ENCODE peak calls at places on chromosomes 5 and 9, in seven cellular contexts. One of them, this sample, is unnamed.

GRCh38 chr5:61623401-61624069 is 291.5 kb downstream of the ZSWIM6 start:
- DNase-seq in C1 segment of cervical spinal cord: no peak
- DNase-seq in trophoblast cell: no peak
- DNase-seq in NCI-H524 treated with DMSO at 0.1 percent for 48 hours: no peak
- DNase-seq in MM.1S: no peak
- DNase-seq in mammary epithelial cell: no peak
- DNase-seq in stimulated activated CD4-positive, alpha-beta T cell treated with anti-CD3 and anti-CD28 coated beads, Interleukin-15, amount 100 ng/mL, for 24 hours: no peak
- DNase-seq in this sample: no peak

GRCh38 chr9:18658764-18659705 is 185.1 kb downstream of the ADAMTSL1 start:
- DNase-seq in stimulated activated CD4-positive, alpha-beta T cell treated with anti-CD3 and anti-CD28 coated beads, Interleukin-15, amount 100 ng/mL, for 24 hours: no peak
- DNase-seq in mammary epithelial cell: peak
- DNase-seq in C1 segment of cervical spinal cord: no peak
- DNase-seq in NCI-H524 treated with DMSO at 0.1 percent for 48 hours: no peak
- DNase-seq in trophoblast cell: peak
- DNase-seq in MM.1S: no peak
- DNase-seq in this sample: no peak

GRCh38 chr9:130921483-130921806 is 17.6 kb downstream of the FIBCD1 start:
- DNase-seq in MM.1S: no peak
- DNase-seq in mammary epithelial cell: no peak
- DNase-seq in trophoblast cell: no peak
- DNase-seq in C1 segment of cervical spinal cord: no peak
- DNase-seq in stimulated activated CD4-positive, alpha-beta T cell treated with anti-CD3 and anti-CD28 coated beads, Interleukin-15, amount 100 ng/mL, for 24 hours: no peak
- DNase-seq in NCI-H524 treated with DMSO at 0.1 percent for 48 hours: no peak
- DNase-seq in this sample: no peak

GRCh38 chr5:154198611-154199230 is 8.2 kb downstream of the GALNT10 start:
- DNase-seq in stimulated activated CD4-positive, alpha-beta T cell treated with anti-CD3 and anti-CD28 coated beads, Interleukin-15, amount 100 ng/mL, for 24 hours: no peak
- DNase-seq in MM.1S: no peak
- DNase-seq in mammary epithelial cell: peak
- DNase-seq in C1 segment of cervical spinal cord: no peak
- DNase-seq in NCI-H524 treated with DMSO at 0.1 percent for 48 hours: no peak
- DNase-seq in trophoblast cell: peak
- DNase-seq in this sample: no peak

GRCh38 chr5:56343988-56344387 is 110.9 kb upstream of the ANKRD55 start:
- DNase-seq in C1 segment of cervical spinal cord: no peak
- DNase-seq in trophoblast cell: no peak
- DNase-seq in NCI-H524 treated with DMSO at 0.1 percent for 48 hours: no peak
- DNase-seq in mammary epithelial cell: no peak
- DNase-seq in MM.1S: no peak
- DNase-seq in stimulated activated CD4-positive, alpha-beta T cell treated with anti-CD3 and anti-CD28 coated beads, Interleukin-15, amount 100 ng/mL, for 24 hours: no peak
- DNase-seq in this sample: no peak

GRCh38 chr5:37831821-37832524 is 7.9 kb downstream of the GDNF start:
- DNase-seq in MM.1S: no peak
- DNase-seq in trophoblast cell: peak
- DNase-seq in stimulated activated CD4-positive, alpha-beta T cell treated with anti-CD3 and anti-CD28 coated beads, Interleukin-15, amount 100 ng/mL, for 24 hours: no peak
- DNase-seq in NCI-H524 treated with DMSO at 0.1 percent for 48 hours: no peak
- DNase-seq in mammary epithelial cell: peak
- DNase-seq in C1 segment of cervical spinal cord: no peak
- DNase-seq in this sample: no peak

GRCh38 chr5:55402199-55402598 is 94.4 kb downstream of the MTREX start:
- DNase-seq in NCI-H524 treated with DMSO at 0.1 percent for 48 hours: no peak
- DNase-seq in MM.1S: no peak
- DNase-seq in mammary epithelial cell: no peak
- DNase-seq in C1 segment of cervical spinal cord: no peak
- DNase-seq in trophoblast cell: peak
- DNase-seq in stimulated activated CD4-positive, alpha-beta T cell treated with anti-CD3 and anti-CD28 coated beads, Interleukin-15, amount 100 ng/mL, for 24 hours: no peak
- DNase-seq in this sample: no peak

GRCh38 chr5:178231736-178232123 is 872 bp downstream of the PHYKPL start:
- DNase-seq in trophoblast cell: no peak
- DNase-seq in C1 segment of cervical spinal cord: no peak
- DNase-seq in stimulated activated CD4-positive, alpha-beta T cell treated with anti-CD3 and anti-CD28 coated beads, Interleukin-15, amount 100 ng/mL, for 24 hours: peak
- DNase-seq in MM.1S: no peak
- DNase-seq in NCI-H524 treated with DMSO at 0.1 percent for 48 hours: no peak
- DNase-seq in mammary epithelial cell: no peak
- DNase-seq in this sample: no peak

GRCh38 chr9:129081388-129081889 is 528 bp downstream of the DOLPP1 start:
- DNase-seq in NCI-H524 treated with DMSO at 0.1 percent for 48 hours: no peak
- DNase-seq in trophoblast cell: no peak
- DNase-seq in MM.1S: peak
- DNase-seq in C1 segment of cervical spinal cord: no peak
- DNase-seq in stimulated activated CD4-positive, alpha-beta T cell treated with anti-CD3 and anti-CD28 coated beads, Interleukin-15, amount 100 ng/mL, for 24 hours: peak
- DNase-seq in mammary epithelial cell: no peak
- DNase-seq in this sample: no peak

GRCh38 chr5:2011481-2012411 is 129.0 kb upstream of the IRX4 start:
- DNase-seq in mammary epithelial cell: no peak
- DNase-seq in stimulated activated CD4-positive, alpha-beta T cell treated with anti-CD3 and anti-CD28 coated beads, Interleukin-15, amount 100 ng/mL, for 24 hours: no peak
- DNase-seq in MM.1S: no peak
- DNase-seq in C1 segment of cervical spinal cord: no peak
- DNase-seq in NCI-H524 treated with DMSO at 0.1 percent for 48 hours: no peak
- DNase-seq in trophoblast cell: no peak
- DNase-seq in this sample: no peak

GRCh38 chr9:129549684-129550083 is 71.2 kb downstream of the C9orf50 start:
- DNase-seq in stimulated activated CD4-positive, alpha-beta T cell treated with anti-CD3 and anti-CD28 coated beads, Interleukin-15, amount 100 ng/mL, for 24 hours: no peak
- DNase-seq in C1 segment of cervical spinal cord: peak
- DNase-seq in mammary epithelial cell: no peak
- DNase-seq in NCI-H524 treated with DMSO at 0.1 percent for 48 hours: no peak
- DNase-seq in trophoblast cell: no peak
- DNase-seq in MM.1S: no peak
- DNase-seq in this sample: no peak

GRCh38 chr9:130474131-130474530 is 29.4 kb downstream of the ASS1 start:
- DNase-seq in trophoblast cell: no peak
- DNase-seq in MM.1S: no peak
- DNase-seq in mammary epithelial cell: no peak
- DNase-seq in stimulated activated CD4-positive, alpha-beta T cell treated with anti-CD3 and anti-CD28 coated beads, Interleukin-15, amount 100 ng/mL, for 24 hours: no peak
- DNase-seq in NCI-H524 treated with DMSO at 0.1 percent for 48 hours: no peak
- DNase-seq in C1 segment of cervical spinal cord: no peak
- DNase-seq in this sample: no peak

GRCh38 chr5:176733586-176734262 is 76.6 kb upstream of the UNC5A start:
- DNase-seq in trophoblast cell: no peak
- DNase-seq in C1 segment of cervical spinal cord: no peak
- DNase-seq in MM.1S: no peak
- DNase-seq in NCI-H524 treated with DMSO at 0.1 percent for 48 hours: no peak
- DNase-seq in mammary epithelial cell: no peak
- DNase-seq in stimulated activated CD4-positive, alpha-beta T cell treated with anti-CD3 and anti-CD28 coated beads, Interleukin-15, amount 100 ng/mL, for 24 hours: no peak
- DNase-seq in this sample: no peak

GRCh38 chr5:88883059-88883565 is at the start of gene MEF2C:
- DNase-seq in trophoblast cell: peak
- DNase-seq in stimulated activated CD4-positive, alpha-beta T cell treated with anti-CD3 and anti-CD28 coated beads, Interleukin-15, amount 100 ng/mL, for 24 hours: peak
- DNase-seq in C1 segment of cervical spinal cord: peak
- DNase-seq in NCI-H524 treated with DMSO at 0.1 percent for 48 hours: peak
- DNase-seq in MM.1S: peak
- DNase-seq in mammary epithelial cell: peak
- DNase-seq in this sample: peak

GRCh38 chr9:104606202-104606601 is 775 bp upstream of the OR13C2 start:
- DNase-seq in MM.1S: no peak
- DNase-seq in mammary epithelial cell: no peak
- DNase-seq in trophoblast cell: no peak
- DNase-seq in C1 segment of cervical spinal cord: no peak
- DNase-seq in NCI-H524 treated with DMSO at 0.1 percent for 48 hours: no peak
- DNase-seq in stimulated activated CD4-positive, alpha-beta T cell treated with anti-CD3 and anti-CD28 coated beads, Interleukin-15, amount 100 ng/mL, for 24 hours: no peak
- DNase-seq in this sample: no peak

GRCh38 chr5:134101686-134102439 is 12.6 kb upstream of the TCF7 start:
- DNase-seq in C1 segment of cervical spinal cord: peak
- DNase-seq in MM.1S: peak
- DNase-seq in trophoblast cell: peak
- DNase-seq in mammary epithelial cell: no peak
- DNase-seq in NCI-H524 treated with DMSO at 0.1 percent for 48 hours: no peak
- DNase-seq in stimulated activated CD4-positive, alpha-beta T cell treated with anti-CD3 and anti-CD28 coated beads, Interleukin-15, amount 100 ng/mL, for 24 hours: peak
- DNase-seq in this sample: peak

GRCh38 chr9:18173923-18174322 is 300.0 kb upstream of the ADAMTSL1 start:
- DNase-seq in mammary epithelial cell: no peak
- DNase-seq in C1 segment of cervical spinal cord: no peak
- DNase-seq in stimulated activated CD4-positive, alpha-beta T cell treated with anti-CD3 and anti-CD28 coated beads, Interleukin-15, amount 100 ng/mL, for 24 hours: no peak
- DNase-seq in MM.1S: no peak
- DNase-seq in trophoblast cell: no peak
- DNase-seq in NCI-H524 treated with DMSO at 0.1 percent for 48 hours: no peak
- DNase-seq in this sample: no peak

GRCh38 chr9:6272229-6272597 is 56.0 kb upstream of the TPD52L3 start:
- DNase-seq in stimulated activated CD4-positive, alpha-beta T cell treated with anti-CD3 and anti-CD28 coated beads, Interleukin-15, amount 100 ng/mL, for 24 hours: no peak
- DNase-seq in trophoblast cell: no peak
- DNase-seq in MM.1S: no peak
- DNase-seq in NCI-H524 treated with DMSO at 0.1 percent for 48 hours: no peak
- DNase-seq in mammary epithelial cell: peak
- DNase-seq in C1 segment of cervical spinal cord: no peak
- DNase-seq in this sample: peak

GRCh38 chr9:124428751-124429529 is 13.7 kb upstream of the PSMB7 start:
- DNase-seq in NCI-H524 treated with DMSO at 0.1 percent for 48 hours: no peak
- DNase-seq in trophoblast cell: no peak
- DNase-seq in C1 segment of cervical spinal cord: no peak
- DNase-seq in mammary epithelial cell: no peak
- DNase-seq in stimulated activated CD4-positive, alpha-beta T cell treated with anti-CD3 and anti-CD28 coated beads, Interleukin-15, amount 100 ng/mL, for 24 hours: no peak
- DNase-seq in MM.1S: no peak
- DNase-seq in this sample: no peak

GRCh38 chr5:1479581-1480188 is 34.4 kb upstream of the SLC6A3 start:
- DNase-seq in trophoblast cell: peak
- DNase-seq in C1 segment of cervical spinal cord: no peak
- DNase-seq in stimulated activated CD4-positive, alpha-beta T cell treated with anti-CD3 and anti-CD28 coated beads, Interleukin-15, amount 100 ng/mL, for 24 hours: peak
- DNase-seq in mammary epithelial cell: no peak
- DNase-seq in MM.1S: no peak
- DNase-seq in NCI-H524 treated with DMSO at 0.1 percent for 48 hours: no peak
- DNase-seq in this sample: no peak

GRCh38 chr5:120388016-120388781 is 75.9 kb upstream of the PRR16 start:
- DNase-seq in C1 segment of cervical spinal cord: no peak
- DNase-seq in NCI-H524 treated with DMSO at 0.1 percent for 48 hours: no peak
- DNase-seq in MM.1S: peak
- DNase-seq in stimulated activated CD4-positive, alpha-beta T cell treated with anti-CD3 and anti-CD28 coated beads, Interleukin-15, amount 100 ng/mL, for 24 hours: no peak
- DNase-seq in mammary epithelial cell: peak
- DNase-seq in trophoblast cell: peak
- DNase-seq in this sample: no peak

GRCh38 chr5:124880903-124881302 is 134.5 kb upstream of the ZNF608 start:
- DNase-seq in mammary epithelial cell: no peak
- DNase-seq in trophoblast cell: no peak
- DNase-seq in NCI-H524 treated with DMSO at 0.1 percent for 48 hours: no peak
- DNase-seq in C1 segment of cervical spinal cord: no peak
- DNase-seq in stimulated activated CD4-positive, alpha-beta T cell treated with anti-CD3 and anti-CD28 coated beads, Interleukin-15, amount 100 ng/mL, for 24 hours: no peak
- DNase-seq in MM.1S: no peak
- DNase-seq in this sample: no peak

GRCh38 chr9:131743501-131743900 is 3.6 kb upstream of the RAPGEF1 start:
- DNase-seq in trophoblast cell: peak
- DNase-seq in stimulated activated CD4-positive, alpha-beta T cell treated with anti-CD3 and anti-CD28 coated beads, Interleukin-15, amount 100 ng/mL, for 24 hours: no peak
- DNase-seq in mammary epithelial cell: no peak
- DNase-seq in C1 segment of cervical spinal cord: no peak
- DNase-seq in NCI-H524 treated with DMSO at 0.1 percent for 48 hours: no peak
- DNase-seq in MM.1S: no peak
- DNase-seq in this sample: no peak

GRCh38 chr5:133825631-133826289 is 142.7 kb downstream of the C5orf15 start:
- DNase-seq in C1 segment of cervical spinal cord: no peak
- DNase-seq in trophoblast cell: no peak
- DNase-seq in stimulated activated CD4-positive, alpha-beta T cell treated with anti-CD3 and anti-CD28 coated beads, Interleukin-15, amount 100 ng/mL, for 24 hours: no peak
- DNase-seq in mammary epithelial cell: no peak
- DNase-seq in MM.1S: peak
- DNase-seq in NCI-H524 treated with DMSO at 0.1 percent for 48 hours: peak
- DNase-seq in this sample: no peak

GRCh38 chr9:132183715-132184114 is 21.9 kb downstream of the NTNG2 start:
- DNase-seq in C1 segment of cervical spinal cord: no peak
- DNase-seq in mammary epithelial cell: no peak
- DNase-seq in stimulated activated CD4-positive, alpha-beta T cell treated with anti-CD3 and anti-CD28 coated beads, Interleukin-15, amount 100 ng/mL, for 24 hours: no peak
- DNase-seq in NCI-H524 treated with DMSO at 0.1 percent for 48 hours: no peak
- DNase-seq in trophoblast cell: no peak
- DNase-seq in MM.1S: no peak
- DNase-seq in this sample: no peak

GRCh38 chr9:113913426-113914195 is 37.5 kb downstream of the ZNF618 start:
- DNase-seq in mammary epithelial cell: no peak
- DNase-seq in NCI-H524 treated with DMSO at 0.1 percent for 48 hours: no peak
- DNase-seq in C1 segment of cervical spinal cord: no peak
- DNase-seq in MM.1S: no peak
- DNase-seq in stimulated activated CD4-positive, alpha-beta T cell treated with anti-CD3 and anti-CD28 coated beads, Interleukin-15, amount 100 ng/mL, for 24 hours: no peak
- DNase-seq in trophoblast cell: no peak
- DNase-seq in this sample: peak

GRCh38 chr9:13267743-13268142 is 11.7 kb downstream of the MPDZ start:
- DNase-seq in stimulated activated CD4-positive, alpha-beta T cell treated with anti-CD3 and anti-CD28 coated beads, Interleukin-15, amount 100 ng/mL, for 24 hours: no peak
- DNase-seq in NCI-H524 treated with DMSO at 0.1 percent for 48 hours: no peak
- DNase-seq in MM.1S: no peak
- DNase-seq in C1 segment of cervical spinal cord: no peak
- DNase-seq in mammary epithelial cell: peak
- DNase-seq in trophoblast cell: peak
- DNase-seq in this sample: no peak

GRCh38 chr5:94856257-94856656 is 237.8 kb downstream of the SLF1 start:
- DNase-seq in MM.1S: no peak
- DNase-seq in mammary epithelial cell: no peak
- DNase-seq in NCI-H524 treated with DMSO at 0.1 percent for 48 hours: no peak
- DNase-seq in stimulated activated CD4-positive, alpha-beta T cell treated with anti-CD3 and anti-CD28 coated beads, Interleukin-15, amount 100 ng/mL, for 24 hours: no peak
- DNase-seq in trophoblast cell: no peak
- DNase-seq in C1 segment of cervical spinal cord: no peak
- DNase-seq in this sample: no peak

GRCh38 chr9:35510366-35510744 is 20.4 kb downstream of the RUSC2 start:
- DNase-seq in stimulated activated CD4-positive, alpha-beta T cell treated with anti-CD3 and anti-CD28 coated beads, Interleukin-15, amount 100 ng/mL, for 24 hours: no peak
- DNase-seq in mammary epithelial cell: no peak
- DNase-seq in trophoblast cell: no peak
- DNase-seq in MM.1S: no peak
- DNase-seq in NCI-H524 treated with DMSO at 0.1 percent for 48 hours: no peak
- DNase-seq in C1 segment of cervical spinal cord: no peak
- DNase-seq in this sample: no peak

GRCh38 chr9:115263731-115264130 is 145.8 kb upstream of the TNC start:
- DNase-seq in C1 segment of cervical spinal cord: no peak
- DNase-seq in mammary epithelial cell: peak
- DNase-seq in trophoblast cell: no peak
- DNase-seq in MM.1S: no peak
- DNase-seq in stimulated activated CD4-positive, alpha-beta T cell treated with anti-CD3 and anti-CD28 coated beads, Interleukin-15, amount 100 ng/mL, for 24 hours: no peak
- DNase-seq in NCI-H524 treated with DMSO at 0.1 percent for 48 hours: no peak
- DNase-seq in this sample: no peak

GRCh38 chr9:72855890-72856523 is 96.8 kb downstream of the ALDH1A1 start:
- DNase-seq in MM.1S: no peak
- DNase-seq in mammary epithelial cell: no peak
- DNase-seq in stimulated activated CD4-positive, alpha-beta T cell treated with anti-CD3 and anti-CD28 coated beads, Interleukin-15, amount 100 ng/mL, for 24 hours: no peak
- DNase-seq in trophoblast cell: no peak
- DNase-seq in NCI-H524 treated with DMSO at 0.1 percent for 48 hours: no peak
- DNase-seq in C1 segment of cervical spinal cord: no peak
- DNase-seq in this sample: no peak

GRCh38 chr9:19988281-19988680 is 199.4 kb upstream of the SLC24A2 start:
- DNase-seq in mammary epithelial cell: no peak
- DNase-seq in MM.1S: no peak
- DNase-seq in NCI-H524 treated with DMSO at 0.1 percent for 48 hours: peak
- DNase-seq in trophoblast cell: no peak
- DNase-seq in C1 segment of cervical spinal cord: peak
- DNase-seq in stimulated activated CD4-positive, alpha-beta T cell treated with anti-CD3 and anti-CD28 coated beads, Interleukin-15, amount 100 ng/mL, for 24 hours: no peak
- DNase-seq in this sample: no peak

GRCh38 chr9:127721391-127721821 is 5.5 kb downstream of the TTC16 start:
- DNase-seq in mammary epithelial cell: peak
- DNase-seq in stimulated activated CD4-positive, alpha-beta T cell treated with anti-CD3 and anti-CD28 coated beads, Interleukin-15, amount 100 ng/mL, for 24 hours: no peak
- DNase-seq in MM.1S: no peak
- DNase-seq in NCI-H524 treated with DMSO at 0.1 percent for 48 hours: no peak
- DNase-seq in C1 segment of cervical spinal cord: no peak
- DNase-seq in trophoblast cell: peak
- DNase-seq in this sample: no peak

GRCh38 chr5:157324237-157324636 is 58.3 kb downstream of the CYFIP2 start:
- DNase-seq in stimulated activated CD4-positive, alpha-beta T cell treated with anti-CD3 and anti-CD28 coated beads, Interleukin-15, amount 100 ng/mL, for 24 hours: peak
- DNase-seq in mammary epithelial cell: no peak
- DNase-seq in C1 segment of cervical spinal cord: no peak
- DNase-seq in NCI-H524 treated with DMSO at 0.1 percent for 48 hours: no peak
- DNase-seq in MM.1S: no peak
- DNase-seq in trophoblast cell: peak
- DNase-seq in this sample: no peak

GRCh38 chr5:43305948-43306563 is 7.2 kb downstream of the HMGCS1 start:
- DNase-seq in NCI-H524 treated with DMSO at 0.1 percent for 48 hours: peak
- DNase-seq in MM.1S: peak
- DNase-seq in stimulated activated CD4-positive, alpha-beta T cell treated with anti-CD3 and anti-CD28 coated beads, Interleukin-15, amount 100 ng/mL, for 24 hours: no peak
- DNase-seq in C1 segment of cervical spinal cord: no peak
- DNase-seq in trophoblast cell: peak
- DNase-seq in mammary epithelial cell: no peak
- DNase-seq in this sample: no peak

GRCh38 chr5:137191179-137191578 is 307.9 kb downstream of the SPOCK1 start:
- DNase-seq in mammary epithelial cell: no peak
- DNase-seq in stimulated activated CD4-positive, alpha-beta T cell treated with anti-CD3 and anti-CD28 coated beads, Interleukin-15, amount 100 ng/mL, for 24 hours: no peak
- DNase-seq in NCI-H524 treated with DMSO at 0.1 percent for 48 hours: no peak
- DNase-seq in C1 segment of cervical spinal cord: no peak
- DNase-seq in MM.1S: no peak
- DNase-seq in trophoblast cell: no peak
- DNase-seq in this sample: no peak

GRCh38 chr5:61916621-61917620 is 389.1 kb upstream of the KIF2A start:
- DNase-seq in C1 segment of cervical spinal cord: no peak
- DNase-seq in stimulated activated CD4-positive, alpha-beta T cell treated with anti-CD3 and anti-CD28 coated beads, Interleukin-15, amount 100 ng/mL, for 24 hours: no peak
- DNase-seq in NCI-H524 treated with DMSO at 0.1 percent for 48 hours: peak
- DNase-seq in trophoblast cell: no peak
- DNase-seq in MM.1S: no peak
- DNase-seq in mammary epithelial cell: peak
- DNase-seq in this sample: no peak

GRCh38 chr5:44266882-44267577 is 122.2 kb downstream of the FGF10 start:
- DNase-seq in mammary epithelial cell: no peak
- DNase-seq in trophoblast cell: peak
- DNase-seq in C1 segment of cervical spinal cord: no peak
- DNase-seq in stimulated activated CD4-positive, alpha-beta T cell treated with anti-CD3 and anti-CD28 coated beads, Interleukin-15, amount 100 ng/mL, for 24 hours: no peak
- DNase-seq in NCI-H524 treated with DMSO at 0.1 percent for 48 hours: no peak
- DNase-seq in MM.1S: no peak
- DNase-seq in this sample: no peak